ENCODE peak calls at places on chromosomes 13 and 19, in five cellular contexts. M is lower lobe of right lung, T is fibroblast of lung, L is body of pancreas, N is cardiac muscle cell. C is an unnamed sample.

GRCh38 chr13:113116206-113116800 is 6.3 kb upstream of the F10 start:
- DNase-seq in L (no peak), M (no peak), T (no peak), N (no peak), C (no peak)

GRCh38 chr19:2070986-2071673 is 20.1 kb upstream of the MKNK2 start:
- DNase-seq in N (no peak), M (no peak), T (no peak), L (no peak), C (no peak)

GRCh38 chr13:112837371-112838037 is 131.5 kb upstream of the MCF2L start:
- DNase-seq in N (no peak), T (no peak), L (no peak), M (no peak), C (no peak)

GRCh38 chr13:49418206-49418605 is 25.7 kb downstream of the CAB39L start:
- DNase-seq in N (no peak), T (no peak), M (no peak), L (no peak), C (no peak)

GRCh38 chr19:530133-531008 is 1.2 kb upstream of the CDC34 start:
- DNase-seq in T (no peak), M (no peak), N (no peak), L (no peak), C (no peak)

GRCh38 chr13:72541674-72542073 is 185.8 kb downstream of the MZT1 start:
- DNase-seq in L (no peak), T (no peak), N (no peak), M (no peak), C (no peak)

GRCh38 chr13:45602183-45602582 is 13.4 kb downstream of the ERICH6B start:
- DNase-seq in L (no peak), T (no peak), M (no peak), N (no peak), C (no peak)

GRCh38 chr13:94947965-94948371 is 235.6 kb upstream of the SOX21 start:
- DNase-seq in T (no peak), L (no peak), M (no peak), N (no peak), C (no peak)

GRCh38 chr13:52070929-52071523 is 46.5 kb downstream of the UTP14C start:
- DNase-seq in T (peak; percentile 28), N (no peak), M (no peak), L (no peak), C (no peak)

GRCh38 chr13:113765241-113765910 is 6.3 kb downstream of the TMEM255B start:
- DNase-seq in N (no peak), L (no peak), M (no peak), T (no peak), C (no peak)

GRCh38 chr13:94061316-94061715 is 418.2 kb downstream of the DCT start:
- DNase-seq in N (no peak), M (no peak), L (no peak), T (peak; percentile 53), C (no peak)

GRCh38 chr13:27168870-27169525 is 2.6 kb downstream of the USP12 start:
- DNase-seq in N (no peak), T (no peak), M (no peak), L (no peak), C (no peak)

GRCh38 chr19:12484371-12485322 is at the start of gene ZNF709:
- DNase-seq in T (peak; percentile 79), N (peak; percentile 95), M (peak; percentile 88), L (peak; percentile 93), C (peak; percentile 84)

GRCh38 chr13:20411638-20412342 is 113.9 kb downstream of the CRYL1 start:
- DNase-seq in N (no peak), T (no peak), M (no peak), L (no peak), C (no peak)

GRCh38 chr19:56597696-56598095 is 2.6 kb downstream of the ZNF71 start:
- DNase-seq in L (no peak), T (no peak), N (no peak), M (no peak), C (no peak)

GRCh38 chr13:97279913-97280312 is 57.8 kb downstream of the MBNL2 start:
- DNase-seq in T (peak; percentile 51), L (no peak), M (no peak), N (no peak), C (no peak)

GRCh38 chr13:97278395-97279078 is 56.4 kb downstream of the MBNL2 start:
- DNase-seq in M (no peak), L (no peak), N (no peak), T (peak; percentile 67), C (no peak)

GRCh38 chr13:97280478-97280877 is 58.3 kb downstream of the MBNL2 start:
- DNase-seq in M (no peak), L (no peak), N (no peak), T (no peak), C (no peak)

GRCh38 chr13:97281028-97281427 is 58.9 kb downstream of the MBNL2 start:
- DNase-seq in N (no peak), L (no peak), M (no peak), T (no peak), C (no peak)

DNA sequence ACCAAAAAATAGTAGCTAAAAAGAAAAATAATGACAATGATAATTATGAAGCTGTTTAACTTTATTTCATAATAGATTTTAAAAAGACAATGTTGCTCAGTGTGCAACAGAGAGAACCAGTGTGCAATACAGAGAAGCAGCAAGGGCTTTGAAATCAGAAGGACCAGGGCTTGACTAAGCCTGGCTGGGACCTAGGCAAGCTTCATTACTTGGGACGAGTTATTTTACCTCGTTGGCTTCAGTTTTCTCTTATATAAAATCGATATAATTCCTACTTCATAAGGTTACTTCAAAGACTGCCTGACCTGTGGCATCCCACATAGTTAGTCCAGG is 56.9 kb downstream of the MBNL2 start:
- DNase-seq in N (no peak), M (no peak), L (no peak), T (no peak), C (no peak)
- H3K4me1 ChIP-seq in N (no peaks in the 10 kb centered on the region), M (peaks cover 88% of the 10 kb centered on the region), L (peaks cover 71% of the 10 kb centered on the region), T (peaks cover 17% of the 10 kb centered on the region), C (peaks cover 2% of the 10 kb centered on the region)

GRCh38 chr13:31046711-31047279 is 114.3 kb downstream of the TEX26 start:
- DNase-seq in N (peak; percentile 57), M (no peak), T (peak; percentile 75), L (peak; percentile 17), C (no peak)
- H3K27ac ChIP-seq in N (no peak overlapping the region), M (peak overlapping the region; percentile 72), T (peak overlapping the region; percentile 81), L (no peak overlapping the region), C (no peak overlapping the region)

GRCh38 chr19:45682908-45683307 is 8.8 kb downstream of the SNRPD2 start:
- DNase-seq in T (no peak), M (no peak), L (no peak), N (no peak), C (no peak)

GRCh38 chr19:45677351-45678230 is 9.6 kb downstream of the GIPR start:
- DNase-seq in M (peak; percentile 96), T (peak; percentile 63), L (peak; percentile 100), N (peak; percentile 92), C (peak; percentile 80)

GRCh38 chr19:45681391-45682015 is 10.2 kb downstream of the SNRPD2 start:
- DNase-seq in M (peak; percentile 92), T (peak; percentile 62), N (peak; percentile 77), L (peak; percentile 93), C (peak; percentile 79)

GRCh38 chr19:45676851-45677263 is 8.8 kb downstream of the GIPR start:
- DNase-seq in N (no peak), M (peak; percentile 65), L (peak; percentile 61), T (no peak), C (peak; percentile 55)

GRCh38 chr19:45682117-45682516 is 9.6 kb downstream of the SNRPD2 start:
- DNase-seq in M (no peak), T (no peak), N (no peak), L (no peak), C (no peak)
- H3K4me3 ChIP-seq in M (no peak overlapping the region), T (no peak overlapping the region), N (no peak overlapping the region), L (no peak overlapping the region), C (peak overlapping the region; percentile 44)

GRCh38 chr19:19159534-19159933 is 10.5 kb downstream of the MEF2B start:
- DNase-seq in L (no peak), N (no peak), M (no peak), T (no peak), C (no peak)

GRCh38 chr19:19157808-19158207 is 12.3 kb downstream of the MEF2B start:
- DNase-seq in T (no peak), L (no peak), M (no peak), N (no peak), C (no peak)

GRCh38 chr19:19165396-19165795 is 4.7 kb downstream of the MEF2B start:
- DNase-seq in L (no peak), N (no peak), T (no peak), M (no peak), C (no peak)

GRCh38 chr19:19160489-19161035 is 9.5 kb downstream of the MEF2B start:
- DNase-seq in T (no peak), N (no peak), L (no peak), M (no peak), C (no peak)

GRCh38 chr19:19162495-19162894 is 7.6 kb downstream of the MEF2B start:
- DNase-seq in L (no peak), M (no peak), T (no peak), N (no peak), C (no peak)
- H3K4me1 ChIP-seq in L (no peaks in the 10 kb centered on the region), M (no peaks in the 10 kb centered on the region), T (no peaks in the 10 kb centered on the region), N (no peaks in the 10 kb centered on the region), C (no peaks in the 10 kb centered on the region)

C was measured in CD4-positive, CD25-positive, alpha-beta regulatory T cell.